ENCODE peak calls at places on chromosomes 1 and 21, in four cellular contexts. M is K562, A is WTC11, T is GM12878. D is an unnamed sample.

GRCh38 chr1:172145231-172145651 is 275.2 kb upstream of the C1orf105 start:
- DNase-seq in M (no peak), A (no peak), T (no peak), D (no peak)

GRCh38 chr1:232996143-232996542 is 45.7 kb downstream of the NTPCR start:
- DNase-seq in M (no peak), A (no peak), T (no peak), D (no peak)

GRCh38 chr1:8540971-8541370 is 223.1 kb downstream of the SLC45A1 start:
- DNase-seq in M (no peak), A (no peak), T (no peak), D (no peak)

GRCh38 chr1:230310381-230311163 is 115.6 kb downstream of the PGBD5 start:
- DNase-seq in M (peak; percentile 89), A (peak; percentile 72), T (peak; percentile 11), D (peak; percentile 60)

GRCh38 chr1:184854456-184855180 is 100.0 kb upstream of the EDEM3 start:
- DNase-seq in M (no peak), A (no peak), T (no peak), D (no peak)

GRCh38 chr1:170010443-170010842 is 64.1 kb downstream of the KIFAP3 start:
- DNase-seq in M (peak; percentile 73), A (peak; percentile 17), T (no peak), D (peak; percentile 44)

GRCh38 chr1:174040387-174040786 is 18.2 kb upstream of the RC3H1 start:
- DNase-seq in M (peak; percentile 26), A (no peak), T (no peak), D (no peak)

GRCh38 chr1:20366076-20366765 is 75.5 kb downstream of the VWA5B1 start:
- DNase-seq in M (no peak), A (peak; percentile 36), T (no peak), D (no peak)

GRCh38 chr1:101293461-101294045 is 56.7 kb downstream of the S1PR1 start:
- DNase-seq in M (no peak), A (no peak), T (peak; percentile 95), D (no peak)

GRCh38 chr1:240827786-240828185 is 215.8 kb upstream of the GREM2 start:
- DNase-seq in M (no peak), A (no peak), T (no peak), D (no peak)

GRCh38 chr1:88327391-88328267 is 356.4 kb upstream of the PKN2 start:
- DNase-seq in M (no peak), A (no peak), T (no peak), D (peak; percentile 64)

GRCh38 chr1:36567601-36568341 is 85.1 kb upstream of the CSF3R start:
- DNase-seq in M (no peak), A (no peak), T (no peak), D (no peak)

GRCh38 chr1:241630899-241631298 is 9.3 kb downstream of the CHML start:
- DNase-seq in M (no peak), A (no peak), T (no peak), D (no peak)

GRCh38 chr1:11335417-11336070 is 62.5 kb downstream of the UBIAD1 start:
- DNase-seq in M (no peak), A (no peak), T (peak; percentile 72), D (no peak)

GRCh38 chr1:1144122-1144842 is 28.4 kb upstream of the C1orf159 start:
- DNase-seq in M (no peak), A (peak; percentile 51), T (no peak), D (no peak)

GRCh38 chr1:56834137-56834900 is 15.1 kb upstream of the FYB2 start:
- DNase-seq in M (no peak), A (no peak), T (no peak), D (no peak)

GRCh38 chr1:215523128-215523861 is 43.8 kb upstream of the KCTD3 start:
- DNase-seq in M (no peak), A (no peak), T (no peak), D (no peak)

GRCh38 chr21:15742694-15743093 is 12.9 kb downstream of the USP25 start:
- DNase-seq in M (no peak), A (no peak), T (no peak), D (no peak)

GRCh38 chr1:92858564-92859399 is 26.9 kb downstream of the RPL5 start:
- DNase-seq in M (peak; percentile 83), A (peak; percentile 41), T (peak; percentile 59), D (peak; percentile 84)

GRCh38 chr1:67760030-67760821 is 73.0 kb downstream of the GNG12 start:
- DNase-seq in M (peak; percentile 84), A (peak; percentile 60), T (peak; percentile 90), D (peak; percentile 87)

GRCh38 chr1:1680031-1680911 is 12.3 kb downstream of the SLC35E2B start:
- DNase-seq in M (peak; percentile 18), A (no peak), T (no peak), D (no peak)

GRCh38 chr1:27299385-27300252 is 22.3 kb upstream of the TMEM222 start:
- DNase-seq in M (no peak), A (peak; percentile 41), T (no peak), D (peak; percentile 53)

GRCh38 chr1:166875302-166875733 is 746 bp downstream of the TADA1 start:
- DNase-seq in M (peak; percentile 31), A (no peak), T (no peak), D (no peak)

GRCh38 chr1:44276006-44276405 is 62.7 kb downstream of the DMAP1 start:
- DNase-seq in M (no peak), A (no peak), T (no peak), D (no peak)

GRCh38 chr1:21339402-21340229 is 49.4 kb upstream of the ECE1 start:
- DNase-seq in M (no peak), A (no peak), T (no peak), D (no peak)

GRCh38 chr1:206951318-206952105 is 5.2 kb upstream of the PIGR start:
- DNase-seq in M (no peak), A (no peak), T (no peak), D (peak; percentile 67)

GRCh38 chr1:82562448-82562847 is 761.7 kb downstream of the ADGRL2 start:
- DNase-seq in M (no peak), A (no peak), T (no peak), D (no peak)

GRCh38 chr1:89723863-89724262 is 90.9 kb downstream of the LRRC8C start:
- DNase-seq in M (no peak), A (no peak), T (no peak), D (no peak)

GRCh38 chr1:59596432-59596831 is 218.3 kb upstream of the HOOK1 start:
- DNase-seq in M (no peak), A (no peak), T (no peak), D (no peak)

GRCh38 chr1:28860332-28861073 is 48.5 kb downstream of the OPRD1 start:
- DNase-seq in M (peak; percentile 41), A (no peak), T (no peak), D (no peak)

GRCh38 chr21:37373539-37373938 is 7.0 kb downstream of the DYRK1A start:
- DNase-seq in M (no peak), A (no peak), T (no peak), D (no peak)

GRCh38 chr1:107963601-107964396 is 1.2 kb downstream of the VAV3 start:
- DNase-seq in M (no peak), A (peak; percentile 37), T (peak; percentile 62), D (no peak)

GRCh38 chr1:172898866-172899265 is 151.9 kb downstream of the TNFSF18 start:
- DNase-seq in M (peak; percentile 11), A (no peak), T (no peak), D (no peak)

GRCh38 chr1:229024528-229025119 is 246.3 kb upstream of the RAB4A start:
- DNase-seq in M (peak; percentile 74), A (no peak), T (no peak), D (peak; percentile 59)

GRCh38 chr1:8913457-8913856 is 32.2 kb upstream of the CA6 start:
- DNase-seq in M (no peak), A (no peak), T (no peak), D (peak; percentile 86)

GRCh38 chr1:37794372-37795339 is 1.0 kb downstream of the MANEAL start:
- DNase-seq in M (no peak), A (peak; percentile 17), T (no peak), D (no peak)
- TF ChIP-seq TCF7 in M (no peak), A (no peak), T (no peak), D (no peak)

DNA sequence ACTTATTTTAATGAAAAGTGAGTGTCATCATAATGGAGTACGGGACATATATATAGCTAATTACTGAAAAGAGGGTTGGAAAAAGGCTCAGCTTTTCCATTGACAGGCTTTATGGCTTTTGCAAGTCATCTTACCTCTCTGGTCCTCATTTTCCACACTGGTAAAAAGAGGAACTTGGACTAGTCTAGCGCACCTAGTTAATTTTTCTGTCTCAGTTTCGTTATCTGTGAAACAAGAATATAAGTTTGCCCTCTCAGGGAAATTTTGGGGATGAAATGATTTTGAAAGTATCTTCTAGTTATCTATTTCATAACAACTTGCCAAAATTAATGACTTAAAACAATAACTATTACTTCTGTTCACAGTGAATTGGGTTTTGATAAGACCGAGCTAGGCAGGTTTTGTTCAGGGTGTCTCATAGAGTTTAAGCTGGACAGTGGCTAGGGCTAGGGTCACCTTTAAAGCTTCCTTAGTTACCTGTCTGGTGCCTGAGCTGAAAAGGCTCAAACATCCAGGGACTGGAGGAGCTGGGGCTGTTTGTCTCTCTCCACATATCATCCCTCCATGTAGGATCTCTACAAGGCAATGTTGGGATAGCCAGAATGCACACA is 91.7 kb downstream of the TYW3 start:
- DNase-seq in M (no peak), A (no peak), T (no peak), D (no peak)
- TF ChIP-seq TCF7 in M (no peak), A (no peak), T (no peak), D (no peak)

GRCh38 chr1:201266774-201267173 is 16.5 kb upstream of the PKP1 start:
- DNase-seq in M (no peak), A (no peak), T (no peak), D (no peak)

GRCh38 chr1:201269241-201269640 is 14.1 kb upstream of the PKP1 start:
- DNase-seq in M (no peak), A (no peak), T (no peak), D (no peak)

GRCh38 chr1:201269900-201270410 is 13.4 kb upstream of the PKP1 start:
- DNase-seq in M (no peak), A (no peak), T (no peak), D (no peak)

GRCh38 chr1:201267481-201268229 is 15.7 kb upstream of the PKP1 start:
- DNase-seq in M (no peak), A (no peak), T (no peak), D (no peak)

DNA sequence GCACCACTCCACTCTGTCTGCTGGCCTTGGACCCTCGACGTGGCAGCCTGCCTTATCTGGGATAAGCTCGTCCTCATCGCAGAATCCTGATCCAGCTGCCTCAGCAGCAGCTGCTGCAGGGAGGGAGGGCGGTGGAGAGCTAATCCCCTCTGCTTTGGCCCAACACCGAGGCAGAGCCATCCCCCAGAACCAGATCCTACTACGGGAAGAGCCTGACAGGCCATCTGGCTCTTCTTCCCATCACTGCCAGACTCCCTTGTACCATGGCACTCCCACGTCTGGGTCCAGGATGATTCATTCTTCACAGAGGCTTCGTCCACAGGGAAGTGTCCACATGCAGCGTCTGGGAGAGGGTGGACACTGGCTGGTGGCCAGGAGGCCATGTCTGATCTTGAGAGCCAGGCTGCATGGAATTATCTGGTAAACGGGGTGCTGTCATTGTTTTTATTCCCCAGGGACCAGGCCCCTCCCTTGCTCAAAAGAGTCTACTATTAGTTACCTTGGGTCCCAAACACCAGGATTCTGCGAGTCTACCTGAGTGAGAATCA is 14.6 kb upstream of the PKP1 start:
- DNase-seq in M (no peak), A (no peak), T (no peak), D (no peak)
- TF ChIP-seq TCF7 in M (no peak), A (no peak), T (no peak), D (no peak)

DNA sequence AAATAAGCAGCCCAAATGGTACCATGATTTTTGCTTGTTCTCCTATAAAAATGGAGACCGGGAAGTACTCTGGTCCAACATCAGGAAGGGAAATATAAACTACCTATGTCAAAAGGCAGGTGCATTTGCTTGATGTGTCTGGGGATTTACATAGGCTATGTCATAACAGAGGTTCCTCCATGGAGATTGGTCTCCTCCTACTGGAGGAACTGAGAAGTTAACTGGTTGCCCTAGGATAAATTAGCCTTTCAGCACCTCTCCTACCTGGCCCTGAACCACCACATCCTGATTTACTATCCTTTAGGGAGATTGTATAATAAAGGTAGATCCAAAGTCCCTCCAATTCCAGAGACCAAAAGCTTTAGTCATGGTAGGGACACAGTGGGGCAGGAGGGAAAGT is 1109.3 kb upstream of the B3GALT2 start:
- DNase-seq in M (peak; percentile 11), A (no peak), T (no peak), D (peak; percentile 15)
- TF ChIP-seq TCF7 in M (no peak), A (no peak), T (no peak), D (no peak)